ENCODE peak calls at places on chromosomes 6 and 20, in seven cellular contexts. J is CD4-positive, alpha-beta memory T cell; I is HFF-Myc; P is stimulated activated CD4-positive, alpha-beta T cell treated with anti-CD3 and anti-CD28 coated beads, Interleukin-1b, Interleukin-23, amount 100 ng/mL, for 1 hour; T is NCI-H1092; M is NAMALWA; L is foreskin fibroblast. G is an unnamed sample.

GRCh38 chr20:53699085-53699717 is 105.6 kb upstream of the ZNF217 start:
- DNase-seq in J (no peak), T (no peak), L (no peak), M (no peak), I (no peak), P (no peak), G (no peak)

GRCh38 chr20:58651823-58652605 is 931 bp downstream of the STX16 start:
- DNase-seq in P (peak), J (peak), T (no peak), M (peak), I (no peak), L (peak), G (no peak)

GRCh38 chr6:92354270-92354831 is 1065.0 kb downstream of the EPHA7 start:
- DNase-seq in I (no peak), M (no peak), L (no peak), T (no peak), P (no peak), J (no peak), G (no peak)

GRCh38 chr20:330233-331149 is 5.1 kb downstream of the SOX12 start:
- DNase-seq in I (no peak), P (no peak), L (peak), J (peak), T (peak), M (peak), G (peak)

GRCh38 chr20:60921021-60921622 is 330.9 kb upstream of the CDH4 start:
- DNase-seq in L (peak), J (no peak), I (peak), P (no peak), M (peak), T (no peak), G (no peak)

GRCh38 chr20:47535088-47535487 is 33.4 kb downstream of the NCOA3 start:
- DNase-seq in T (no peak), M (peak), L (no peak), P (no peak), I (no peak), J (no peak), G (no peak)

GRCh38 chr6:127186889-127187288 is 68.4 kb downstream of the RSPO3 start:
- DNase-seq in P (peak), L (no peak), T (no peak), J (peak), I (no peak), M (peak), G (no peak)

GRCh38 chr20:33653900-33654596 is 8.1 kb upstream of the C20orf144 start:
- DNase-seq in J (no peak), T (peak), L (no peak), I (no peak), M (no peak), P (no peak), G (no peak)

GRCh38 chr6:46932941-46933340 is 11.2 kb upstream of the ADGRF5 start:
- DNase-seq in I (no peak), J (no peak), T (no peak), P (no peak), M (no peak), L (no peak), G (no peak)

GRCh38 chr6:157961829-157962228 is 19.8 kb upstream of the SYNJ2 start:
- DNase-seq in M (no peak), J (no peak), T (no peak), I (no peak), P (no peak), L (no peak), G (no peak)

GRCh38 chr6:4910060-4910746 is 93.6 kb downstream of the RPP40 start:
- DNase-seq in M (no peak), T (no peak), L (no peak), P (no peak), J (no peak), I (no peak), G (no peak)

GRCh38 chr6:144585217-144585814 is 300.2 kb downstream of the UTRN start:
- DNase-seq in P (no peak), M (peak), J (peak), I (peak), L (peak), T (peak), G (peak)

GRCh38 chr20:4509825-4510522 is 211.7 kb upstream of the PRND start:
- DNase-seq in M (no peak), P (no peak), J (no peak), T (no peak), I (no peak), L (peak), G (no peak)

GRCh38 chr6:110738899-110739365 is 76.3 kb downstream of the CDK19 start:
- DNase-seq in P (no peak), L (no peak), J (no peak), T (no peak), I (no peak), M (no peak), G (no peak)

GRCh38 chr6:101296184-101296583 is 97.3 kb upstream of the GRIK2 start:
- DNase-seq in P (no peak), T (peak), L (peak), M (no peak), I (peak), J (no peak), G (peak)

GRCh38 chr6:18308070-18308735 is 43.9 kb upstream of the DEK start:
- DNase-seq in P (no peak), J (no peak), L (peak), T (no peak), M (no peak), I (no peak), G (no peak)

GRCh38 chr6:95404777-95405176 is 172.6 kb upstream of the MANEA start:
- DNase-seq in L (no peak), M (no peak), I (no peak), P (no peak), J (no peak), T (no peak), G (no peak)

GRCh38 chr6:35242486-35242885 is 17.0 kb upstream of the ZNF76 start:
- DNase-seq in M (no peak), J (no peak), L (no peak), T (no peak), I (no peak), P (no peak), G (no peak)

GRCh38 chr20:63441136-63441776 is 31.2 kb downstream of the KCNQ2 start:
- DNase-seq in M (no peak), P (no peak), I (no peak), T (no peak), J (peak), L (no peak), G (no peak)

GRCh38 chr6:22098623-22099022 is 198.2 kb downstream of the PRL start:
- DNase-seq in I (no peak), L (no peak), P (no peak), M (no peak), J (no peak), T (no peak), G (peak)

GRCh38 chr20:21713470-21713869 is 8.0 kb downstream of the PAX1 start:
- DNase-seq in T (no peak), J (no peak), P (no peak), M (no peak), L (no peak), I (no peak), G (no peak)

GRCh38 chr20:35742741-35743523 is 872 bp upstream of the RBM39 start:
- DNase-seq in P (no peak), I (no peak), L (no peak), T (no peak), M (peak), J (peak), G (peak)

GRCh38 chr6:95794749-95795148 is 217.4 kb downstream of the MANEA start:
- DNase-seq in T (no peak), M (no peak), P (no peak), I (no peak), L (no peak), J (no peak), G (no peak)

GRCh38 chr6:44932651-44933091 is 395.5 kb upstream of the RUNX2 start:
- DNase-seq in M (no peak), J (peak), T (no peak), L (no peak), P (no peak), I (no peak), G (no peak)

GRCh38 chr20:4047614-4048013 is 32.3 kb upstream of the RNF24 start:
- DNase-seq in T (no peak), M (no peak), I (no peak), L (no peak), P (no peak), J (no peak), G (no peak)

GRCh38 chr6:148464319-148465010 is 121.8 kb downstream of the SASH1 start:
- DNase-seq in J (peak), I (peak), L (peak), M (peak), P (peak), T (peak), G (peak)

GRCh38 chr6:109491207-109491938 is 8.4 kb upstream of the ZBTB24 start:
- DNase-seq in L (peak), J (peak), P (no peak), T (no peak), I (no peak), M (no peak), G (no peak)

GRCh38 chr20:32089637-32090330 is 19.7 kb upstream of the TM9SF4 start:
- DNase-seq in M (no peak), J (no peak), P (no peak), T (no peak), I (no peak), L (no peak), G (no peak)

GRCh38 chr20:34269996-34270627 is 28.9 kb downstream of the ASIP start:
- DNase-seq in L (peak), T (no peak), I (peak), M (no peak), P (no peak), J (no peak), G (no peak)

GRCh38 chr20:47795214-47795667 is 10.0 kb upstream of the SULF2 start:
- DNase-seq in L (no peak), I (no peak), T (no peak), M (no peak), P (no peak), J (no peak), G (no peak)

GRCh38 chr6:163965426-163966348 is 551.2 kb downstream of the QKI start:
- DNase-seq in J (no peak), P (no peak), L (no peak), M (no peak), T (no peak), I (no peak), G (no peak)

G was measured in NCI-H524 treated with DMSO at 0.1 percent for 48 hours.